ENCODE peak calls at places on chromosomes 6 and 20, in nine cellular contexts. W, G, Z, T, L, C, Q, R and I are unnamed samples.

GRCh38 chr6:11969092-11969491 is 43.0 kb upstream of the HIVEP1 start:
- DNase-seq in T (no peak), L (no peak), W (no peak), Q (no peak), Z (no peak), G (no peak), C (no peak), R (no peak), I (no peak)

GRCh38 chr20:58179432-58180099 is 48.9 kb downstream of the ANKRD60 start:
- DNase-seq in W (peak), C (no peak), Q (peak), T (peak), G (peak), R (peak), Z (peak), L (peak), I (peak)

GRCh38 chr6:156912431-156912830 is 135.3 kb downstream of the ARID1B start:
- DNase-seq in C (no peak), T (no peak), Q (no peak), Z (no peak), G (no peak), W (no peak), R (no peak), L (no peak), I (no peak)

GRCh38 chr6:75211920-75212590 is 6.2 kb upstream of the COL12A1 start:
- DNase-seq in R (no peak), T (no peak), W (no peak), Z (no peak), G (no peak), C (no peak), L (no peak), Q (no peak), I (no peak)

GRCh38 chr20:39070484-39071231 is 108.5 kb downstream of the DHX35 start:
- DNase-seq in R (no peak), W (no peak), Z (no peak), G (no peak), T (peak), L (peak), C (no peak), Q (peak), I (peak)

GRCh38 chr6:168675375-168675774 is 234.4 kb downstream of the SMOC2 start:
- DNase-seq in W (no peak), G (no peak), Q (no peak), Z (no peak), C (no peak), L (no peak), R (no peak), T (no peak), I (no peak)

GRCh38 chr20:37867289-37868195 is 35.4 kb upstream of the VSTM2L start:
- DNase-seq in W (no peak), Z (no peak), R (no peak), Q (no peak), L (no peak), G (no peak), T (no peak), C (no peak), I (no peak)

GRCh38 chr6:161369339-161369738 is 95.5 kb upstream of the AGPAT4 start:
- DNase-seq in L (peak), C (no peak), Z (no peak), Q (no peak), T (peak), W (no peak), G (no peak), R (no peak), I (peak)

GRCh38 chr6:816510-817084 is 123.7 kb upstream of the EXOC2 start:
- DNase-seq in C (no peak), Q (no peak), Z (no peak), W (no peak), L (no peak), R (peak), G (no peak), T (no peak), I (peak)

GRCh38 chr6:129598244-129599187 is 111.5 kb downstream of the ARHGAP18 start:
- DNase-seq in T (peak), C (no peak), R (no peak), Q (peak), Z (no peak), G (no peak), L (peak), W (no peak), I (peak)

GRCh38 chr6:9620687-9621086 is 794.2 kb downstream of the TFAP2A start:
- DNase-seq in L (no peak), R (no peak), T (no peak), Z (no peak), G (no peak), Q (no peak), C (no peak), W (no peak), I (no peak)

GRCh38 chr20:44805991-44806729 is 4.2 kb downstream of the RIMS4 start:
- DNase-seq in C (peak), G (peak), L (peak), Q (no peak), R (no peak), Z (no peak), T (peak), W (peak), I (no peak)

GRCh38 chr20:32979201-32979998 is 24.8 kb downstream of the SUN5 start:
- DNase-seq in T (no peak), G (no peak), C (no peak), R (no peak), L (no peak), Q (no peak), Z (no peak), W (no peak), I (no peak)

GRCh38 chr6:41021832-41022231 is 17.2 kb downstream of the UNC5CL start:
- DNase-seq in G (no peak), R (no peak), Z (no peak), T (peak), L (no peak), C (no peak), Q (no peak), W (no peak), I (no peak)

GRCh38 chr6:111871725-111872520 is 1.3 kb downstream of the FYN start:
- DNase-seq in Z (peak), Q (peak), T (peak), W (peak), R (peak), L (no peak), G (peak), C (no peak), I (peak)

GRCh38 chr20:13638162-13638495 is 603 bp downstream of the TASP1 start:
- DNase-seq in W (no peak), T (peak), Q (no peak), G (no peak), R (no peak), Z (no peak), C (no peak), L (peak), I (peak)

GRCh38 chr6:53375851-53376250 is 27.1 kb upstream of the ELOVL5 start:
- DNase-seq in R (no peak), G (no peak), C (no peak), L (no peak), Z (no peak), T (no peak), Q (no peak), W (no peak), I (no peak)

GRCh38 chr6:125745281-125746018 is 4.0 kb upstream of the HEY2 start:
- DNase-seq in W (no peak), Z (no peak), Q (no peak), T (no peak), R (no peak), C (no peak), L (no peak), G (no peak), I (no peak)

GRCh38 chr20:826695-827323 is 6.7 kb upstream of the FAM110A start:
- DNase-seq in Z (no peak), T (no peak), L (no peak), C (no peak), G (no peak), W (no peak), R (no peak), Q (no peak), I (no peak)

GRCh38 chr6:56368484-56368883 is 121.1 kb upstream of the COL21A1 start:
- DNase-seq in C (no peak), Z (no peak), Q (no peak), G (no peak), W (no peak), T (no peak), R (no peak), L (no peak), I (no peak)

GRCh38 chr6:155224031-155224451 is 39.8 kb upstream of the CLDN20 start:
- DNase-seq in Z (no peak), W (no peak), R (peak), Q (no peak), C (no peak), L (peak), G (no peak), T (peak), I (peak)

GRCh38 chr20:18058661-18059467 is 1.1 kb upstream of the OVOL2 start:
- DNase-seq in R (no peak), T (peak), W (peak), L (no peak), Q (no peak), Z (no peak), C (no peak), G (no peak), I (no peak)

GRCh38 chr20:8073024-8073832 is 53.7 kb upstream of the TMX4 start:
- DNase-seq in Q (no peak), R (no peak), C (no peak), G (no peak), W (no peak), T (peak), L (peak), Z (no peak), I (peak)

GRCh38 chr20:39310363-39311037 is 348.4 kb downstream of the DHX35 start:
- DNase-seq in Q (no peak), Z (no peak), W (no peak), R (no peak), G (no peak), T (no peak), C (no peak), L (no peak), I (no peak)

GRCh38 chr6:86537311-86537861 is 399.9 kb upstream of the HTR1E start:
- DNase-seq in Z (no peak), G (no peak), R (no peak), Q (no peak), C (no peak), T (no peak), L (no peak), W (no peak), I (no peak)

GRCh38 chr6:31414771-31415270 is 11.4 kb downstream of the MICA start:
- DNase-seq in C (no peak), Z (no peak), T (no peak), G (no peak), L (no peak), Q (no peak), R (no peak), W (no peak), I (no peak)

GRCh38 chr6:43702522-43703440 is 15.2 kb upstream of the MRPS18A start:
- DNase-seq in R (peak), C (peak), Q (peak), W (peak), G (no peak), Z (no peak), L (peak), T (peak), I (peak)

GRCh38 chr20:11522359-11522758 is 395.3 kb upstream of the BTBD3 start:
- DNase-seq in C (no peak), R (no peak), Z (no peak), G (no peak), W (no peak), T (no peak), Q (no peak), L (no peak), I (no peak)

GRCh38 chr20:36315545-36316351 is 9.6 kb downstream of the DLGAP4 start:
- DNase-seq in R (no peak), T (no peak), L (no peak), Z (no peak), G (no peak), W (no peak), Q (no peak), C (no peak), I (no peak)

GRCh38 chr6:110537208-110538123 is 61.1 kb upstream of the SLC22A16 start:
- DNase-seq in L (peak), R (no peak), G (no peak), T (peak), C (no peak), Z (no peak), Q (peak), W (no peak), I (peak)

GRCh38 chr20:62666736-62667529 is 24.6 kb downstream of the SLCO4A1 start:
- DNase-seq in L (peak), Z (no peak), Q (peak), T (no peak), G (peak), W (no peak), C (peak), R (no peak), I (no peak)

GRCh38 chr6:80214436-80215022 is 108.1 kb downstream of the BCKDHB start:
- DNase-seq in T (peak), L (peak), C (no peak), Z (no peak), G (no peak), R (peak), W (peak), Q (peak), I (peak)

GRCh38 chr6:130063806-130064205 is 45.4 kb downstream of the L3MBTL3 start:
- DNase-seq in T (no peak), Q (no peak), C (no peak), Z (no peak), G (no peak), L (no peak), R (no peak), W (no peak), I (no peak)

GRCh38 chr6:44074383-44075136 is 52.7 kb downstream of the MRPL14 start:
- DNase-seq in Z (peak), L (no peak), Q (peak), G (no peak), R (peak), C (no peak), W (peak), T (peak), I (peak)

GRCh38 chr20:32385541-32385940 is 27.4 kb downstream of the ASXL1 start:
- DNase-seq in G (no peak), W (no peak), T (no peak), R (no peak), C (no peak), L (no peak), Z (no peak), Q (no peak), I (no peak)

GRCh38 chr6:100112855-100113508 is 119.0 kb upstream of the MCHR2 start:
- DNase-seq in Z (no peak), L (no peak), T (no peak), C (no peak), Q (no peak), W (no peak), R (no peak), G (no peak), I (no peak)